ENCODE peak calls at places on chromosomes 12 and 14, in five cellular contexts. Y is stimulated activated effector memory CD8-positive, alpha-beta T cell treated with anti-CD3 and anti-CD28 coated beads, Interleukin-12 subunit alpha, Interleukin-12 subunit beta, amount 100 ng/mL, for 72 hours; X is stimulated activated CD8-positive, alpha-beta memory T cell treated with anti-CD3 and anti-CD28 coated beads, Interleukin-4, amount 100 ng/mL, for 4 hours; C is effector CD8-positive, alpha-beta T cell; N is WTC11. M is an unnamed sample.

GRCh38 chr14:42224053-42224888 is 617.6 kb downstream of the LRFN5 start:
- DNase-seq in X (no peak), C (no peak), Y (no peak), N (peak), M (peak)

GRCh38 chr12:122862110-122862634 is 26.9 kb downstream of the HIP1R start:
- DNase-seq in N (peak), C (no peak), X (no peak), Y (no peak), M (no peak)

GRCh38 chr14:96502621-96503251 is 554 bp downstream of the PAPOLA start:
- DNase-seq in Y (no peak), X (no peak), N (peak), C (no peak), M (peak)

GRCh38 chr14:73695082-73695481 is 19.1 kb downstream of the PNMA1 start:
- DNase-seq in X (no peak), N (no peak), C (no peak), Y (no peak), M (no peak)

GRCh38 chr14:20801726-20802125 is 918 bp downstream of the RNASE1 start:
- DNase-seq in C (no peak), N (no peak), Y (no peak), X (no peak), M (no peak)

GRCh38 chr12:75751769-75752471 is 240.5 kb upstream of the KRR1 start:
- DNase-seq in X (no peak), N (no peak), Y (no peak), C (no peak), M (peak)

GRCh38 chr12:52238916-52239649 is 6.0 kb downstream of the KRT7 start:
- DNase-seq in Y (no peak), X (no peak), N (no peak), C (no peak), M (no peak)

GRCh38 chr14:58882577-58883018 is 244.8 kb downstream of the DACT1 start:
- DNase-seq in C (no peak), N (no peak), Y (no peak), X (no peak), M (peak)

GRCh38 chr12:57176139-57176477 is 28.7 kb upstream of the LRP1-AS start:
- DNase-seq in X (no peak), C (no peak), N (no peak), Y (no peak), M (no peak)

GRCh38 chr14:62694075-62694474 is 351.2 kb downstream of the KCNH5 start:
- DNase-seq in C (no peak), Y (no peak), X (no peak), N (no peak), M (no peak)

GRCh38 chr12:97982684-97983083 is 520.1 kb downstream of the RMST start:
- DNase-seq in X (no peak), Y (no peak), N (no peak), C (no peak), M (no peak)

GRCh38 chr14:77043177-77043983 is 14.9 kb upstream of the IRF2BPL start:
- DNase-seq in C (no peak), Y (peak), N (no peak), X (peak), M (peak)

GRCh38 chr12:44155349-44155748 is 319.5 kb downstream of the TMEM117 start:
- DNase-seq in C (no peak), N (no peak), X (no peak), Y (no peak), M (no peak)

GRCh38 chr14:80705241-80705980 is 236.1 kb downstream of the CEP128 start:
- DNase-seq in N (no peak), X (no peak), Y (no peak), C (no peak), M (no peak)

GRCh38 chr12:64400041-64400440 is 4.2 kb upstream of the XPOT start:
- DNase-seq in C (no peak), Y (no peak), X (no peak), N (no peak), M (peak)

GRCh38 chr14:96162741-96163140 is 41.9 kb upstream of the BDKRB2 start:
- DNase-seq in N (no peak), Y (no peak), C (no peak), X (no peak), M (peak)

GRCh38 chr14:65703996-65704395 is 291.5 kb downstream of the FUT8 start:
- DNase-seq in X (no peak), Y (no peak), N (no peak), C (no peak), M (peak)

GRCh38 chr14:69682607-69683263 is 71.3 kb downstream of the SUSD6 start:
- DNase-seq in Y (no peak), C (no peak), X (no peak), N (no peak), M (peak)

GRCh38 chr12:6821674-6822433 is at the start of gene GPR162:
- DNase-seq in Y (no peak), C (no peak), X (no peak), N (peak), M (peak)

GRCh38 chr12:46304080-46304479 is 35.2 kb upstream of the SLC38A1 start:
- DNase-seq in N (no peak), C (no peak), X (no peak), Y (no peak), M (peak)

GRCh38 chr12:52009081-52009751 is 2.5 kb downstream of the TAMALIN start:
- DNase-seq in Y (no peak), X (no peak), C (no peak), N (no peak), M (no peak)

GRCh38 chr14:63308723-63309317 is 9.9 kb downstream of the GPHB5 start:
- DNase-seq in Y (no peak), C (no peak), N (peak), X (no peak), M (peak)

GRCh38 chr12:113065126-113066007 is 8.8 kb downstream of the DTX1 start:
- DNase-seq in X (no peak), Y (no peak), N (peak), C (no peak), M (peak)

GRCh38 chr12:124720019-124720686 is 143.5 kb downstream of the SCARB1 start:
- DNase-seq in C (no peak), Y (no peak), X (no peak), N (no peak), M (peak)

GRCh38 chr12:32983968-32984367 is 87.4 kb upstream of the PKP2 start:
- DNase-seq in C (no peak), X (no peak), N (no peak), Y (no peak), M (no peak)

GRCh38 chr14:51616724-51617409 is 34.8 kb upstream of the FRMD6 start:
- DNase-seq in C (no peak), N (no peak), X (no peak), Y (no peak), M (peak)

GRCh38 chr14:24774167-24774915 is 140.4 kb upstream of the GZMB start:
- DNase-seq in Y (no peak), C (no peak), X (no peak), N (no peak), M (no peak)

GRCh38 chr14:50001999-50002925 is 109.4 kb downstream of the ARF6 start:
- DNase-seq in Y (peak), N (no peak), X (peak), C (peak), M (no peak)

GRCh38 chr12:106840217-106840616 is 65.7 kb downstream of the RIC8B start:
- DNase-seq in X (no peak), Y (no peak), N (no peak), C (no peak), M (peak)